ENCODE peak calls at places on chromosomes 2 and 18, in four cellular contexts. L is CD8-positive, alpha-beta T cell; S is Calu3; R is BJ. B is an unnamed sample.

GRCh38 chr2:168456526-168457176 is 579 bp downstream of the CERS6 start:
- DNase-seq in S (peak; percentile 47), L (peak; percentile 26), R (no peak), B (no peak)

GRCh38 chr2:31563273-31563839 is 17.4 kb downstream of the SRD5A2 start:
- DNase-seq in L (no peak), S (peak; percentile 31), R (no peak), B (no peak)

GRCh38 chr2:152546230-152546837 is 170.9 kb downstream of the PRPF40A start:
- DNase-seq in R (no peak), S (no peak), L (no peak), B (no peak)

GRCh38 chr2:138121769-138122661 is 157.7 kb downstream of the HNMT start:
- DNase-seq in S (peak; percentile 10), L (no peak), R (no peak), B (no peak)

GRCh38 chr18:25650201-25650941 is 298.4 kb upstream of the ZNF521 start:
- DNase-seq in R (peak; percentile 97), L (no peak), S (no peak), B (peak; percentile 78)

GRCh38 chr2:158740591-158740990 is 54.5 kb upstream of the DAPL1 start:
- DNase-seq in L (no peak), R (no peak), S (no peak), B (no peak)

GRCh38 chr2:151976945-151977353 is 121.9 kb downstream of the CACNB4 start:
- DNase-seq in S (no peak), L (no peak), R (no peak), B (no peak)

GRCh38 chr2:218615868-218616315 is 8.2 kb downstream of the PLCD4 start:
- DNase-seq in L (no peak), S (no peak), R (no peak), B (no peak)

GRCh38 chr18:69397096-69397495 is 3.6 kb upstream of the DOK6 start:
- DNase-seq in R (no peak), L (no peak), S (no peak), B (no peak)

GRCh38 chr2:8541636-8542035 is 140.2 kb upstream of the ID2 start:
- DNase-seq in S (no peak), R (no peak), L (no peak), B (no peak)

GRCh38 chr2:234828382-234829073 is 123.3 kb upstream of the SH3BP4 start:
- DNase-seq in R (no peak), S (peak; percentile 34), L (no peak), B (no peak)

DNA sequence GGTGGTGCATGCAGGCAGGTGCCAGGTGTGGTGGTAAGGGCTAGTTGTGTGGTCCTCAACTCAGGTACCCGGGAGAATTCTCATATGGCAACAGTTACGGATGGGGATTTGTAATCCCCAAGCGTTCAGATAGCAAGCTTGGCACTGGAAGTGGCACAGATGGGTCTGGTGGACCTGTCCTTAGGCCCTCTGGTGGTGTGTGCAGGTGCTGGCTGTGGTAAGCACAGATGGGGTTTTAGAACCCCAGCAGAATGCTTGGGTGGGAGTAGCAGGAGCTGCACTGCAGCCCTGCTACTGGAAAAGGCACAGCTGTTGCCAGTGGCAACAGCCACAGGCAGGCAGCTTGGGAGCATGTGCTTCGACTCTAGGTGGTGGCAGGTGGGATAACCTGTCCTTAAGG is 948.2 kb upstream of the FAM98A start:
- DNase-seq in L (no peak), R (no peak), S (no peak), B (no peak)
- TF ChIP-seq CTCF in L (no peak), R (no peak), S (no peak), B (no peak)

GRCh38 chr18:7754725-7755181 is 187.6 kb downstream of the PTPRM start:
- DNase-seq in R (no peak), S (no peak), L (no peak), B (no peak)

GRCh38 chr18:7754258-7754657 is 187.1 kb downstream of the PTPRM start:
- DNase-seq in R (no peak), S (no peak), L (no peak), B (no peak)

GRCh38 chr18:7758764-7759163 is 191.6 kb downstream of the PTPRM start:
- DNase-seq in L (no peak), R (no peak), S (no peak), B (no peak)

GRCh38 chr18:7757175-7757574 is 190.1 kb downstream of the PTPRM start:
- DNase-seq in R (no peak), L (no peak), S (no peak), B (no peak)

DNA sequence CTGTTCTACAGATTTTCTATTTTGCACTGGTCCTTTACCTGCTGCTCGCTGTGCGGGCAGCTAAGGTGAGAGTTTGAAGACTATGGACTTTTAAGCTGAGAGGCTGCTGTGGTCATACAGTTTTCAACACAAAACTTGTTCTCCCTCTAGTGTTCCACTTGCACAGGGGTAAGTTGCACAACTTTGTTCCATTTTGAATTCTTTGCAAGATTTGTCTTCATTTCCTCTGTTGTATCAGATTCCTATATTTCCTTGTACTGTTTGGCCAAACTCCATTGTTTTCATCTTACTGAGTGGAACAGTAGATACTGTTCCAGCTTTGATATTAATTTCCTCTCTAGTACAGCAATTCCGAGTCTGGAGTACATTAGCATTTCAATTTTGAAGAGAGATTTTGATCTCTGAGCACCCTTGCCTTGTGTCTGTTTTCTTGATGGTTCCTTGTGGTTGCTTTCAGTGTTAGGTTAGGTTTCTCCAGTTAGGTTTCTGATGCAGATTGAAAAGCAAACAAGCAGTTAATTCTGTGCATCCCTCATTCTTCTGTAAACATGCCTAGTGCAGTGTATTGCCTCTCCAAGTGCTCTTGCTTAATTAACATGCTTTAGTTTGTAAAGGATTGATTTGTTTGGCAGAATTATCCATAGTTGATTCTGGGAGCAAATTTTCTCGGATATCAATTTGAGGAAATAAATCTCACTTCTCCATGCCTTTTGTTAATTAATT is 188.8 kb downstream of the PTPRM start:
- DNase-seq in R (no peak), S (no peak), L (no peak), B (peak; percentile 20)
- TF ChIP-seq CTCF in R (peak; percentile 42), S (no peak), L (no peak), B (peak; percentile 43)

GRCh38 chr2:39696838-39697237 is 31.1 kb downstream of the TMEM178A start:
- DNase-seq in L (no peak), S (no peak), R (peak; percentile 20), B (peak; percentile 8)
- TF ChIP-seq CTCF in L (no peak), S (no peak), R (peak; percentile 8), B (peak; percentile 32)

GRCh38 chr2:1051075-1051474 is 100.4 kb downstream of the SNTG2 start:
- DNase-seq in R (no peak), L (no peak), S (no peak), B (no peak)
- TF ChIP-seq CTCF in R (peak; percentile 28), L (no peak), S (no peak), B (no peak)

GRCh38 chr2:221635949-221636348 is 63.8 kb upstream of the EPHA4 start:
- DNase-seq in R (no peak), L (no peak), S (peak; percentile 37), B (no peak)
- TF ChIP-seq CTCF in R (no peak), L (no peak), S (peak; percentile 14), B (no peak)

GRCh38 chr2:171347158-171347557 is 86.6 kb downstream of the METTL8 start:
- DNase-seq in R (peak; percentile 4), L (no peak), S (no peak), B (no peak)
- TF ChIP-seq CTCF in R (no peak), L (no peak), S (no peak), B (no peak)

GRCh38 chr2:47006374-47007220 is 91.0 kb upstream of the MCFD2 start:
- DNase-seq in R (no peak), L (no peak), S (no peak), B (no peak)
- TF ChIP-seq CTCF in R (no peak), L (no peak), S (no peak), B (no peak)